ENCODE peak calls at places on chromosome 3, in four cellular contexts. R, O, X and Q are unnamed samples.

GRCh38 chr3:157040456-157040855 is 119.5 kb downstream of the CCNL1 start:
- DNase-seq in R (no peak), X (no peak), O (no peak), Q (no peak)

GRCh38 chr3:63864008-63864871 is 573 bp downstream of the ATXN7 start:
- DNase-seq in X (no peak), R (peak; percentile 46), O (peak; percentile 32), Q (peak; percentile 25)

GRCh38 chr3:32456429-32457130 is 46.1 kb downstream of the CMTM6 start:
- DNase-seq in R (no peak), X (no peak), O (no peak), Q (no peak)

GRCh38 chr3:9916346-9916733 is 558 bp upstream of the IL17RC start:
- DNase-seq in X (peak; percentile 87), R (no peak), O (no peak), Q (no peak)

GRCh38 chr3:166860217-166860616 is 519.9 kb downstream of the ZBBX start:
- DNase-seq in X (no peak), O (no peak), R (no peak), Q (no peak)

GRCh38 chr3:2244137-2244536 is 145.5 kb downstream of the CNTN4 start:
- DNase-seq in X (no peak), R (no peak), O (no peak), Q (no peak)

GRCh38 chr3:117277816-117278215 is 568.2 kb downstream of the TUSC7 start:
- DNase-seq in O (no peak), X (no peak), R (no peak), Q (no peak)

GRCh38 chr3:124799676-124800075 is 69.4 kb downstream of the UMPS start:
- DNase-seq in X (no peak), R (no peak), O (no peak), Q (no peak)

GRCh38 chr3:167729591-167729990 is 5.1 kb downstream of the PDCD10 start:
- DNase-seq in O (no peak), R (no peak), X (peak; percentile 4), Q (no peak)